ENCODE peak calls at places on chromosomes 2 and 18, in six cellular contexts. I is Peyer's patch; P is dorsolateral prefrontal cortex; F is psoas muscle; J is colonic mucosa; U is CD4-positive, alpha-beta T cell. Y is an unnamed sample.

GRCh38 chr2:207432471-207432870 is 97.3 kb upstream of the CREB1 start:
- DNase-seq in P (no peak), J (no peak), F (no peak), I (no peak), U (no peak), Y (no peak)

GRCh38 chr2:109410021-109410815 is 203.5 kb downstream of the SEPTIN10 start:
- DNase-seq in J (no peak), I (no peak), U (no peak), F (peak), P (no peak), Y (peak)

GRCh38 chr2:29459445-29460179 is 344.4 kb downstream of the CLIP4 start:
- DNase-seq in J (no peak), F (no peak), I (no peak), U (no peak), P (no peak), Y (no peak)

GRCh38 chr2:131426727-131427126 is 49.2 kb upstream of the TUBA3D start:
- DNase-seq in U (no peak), F (no peak), I (no peak), P (no peak), J (no peak), Y (no peak)

GRCh38 chr18:48324651-48325050 is 84.5 kb downstream of the ZBTB7C start:
- DNase-seq in U (no peak), J (no peak), P (no peak), F (no peak), I (no peak), Y (no peak)

GRCh38 chr18:76687271-76688006 is 134.9 kb upstream of the ZNF236 start:
- DNase-seq in J (no peak), P (no peak), I (no peak), U (no peak), F (no peak), Y (peak)

GRCh38 chr18:41009926-41010325 is 945.1 kb upstream of the PIK3C3 start:
- DNase-seq in U (no peak), J (no peak), F (no peak), P (no peak), I (no peak), Y (no peak)

GRCh38 chr2:109438773-109439191 is 175.0 kb downstream of the SEPTIN10 start:
- DNase-seq in U (no peak), P (peak), J (no peak), F (peak), I (no peak), Y (peak)

GRCh38 chr2:19021100-19021476 is 337.3 kb downstream of the OSR1 start:
- DNase-seq in F (no peak), J (no peak), P (no peak), I (no peak), U (no peak), Y (peak)

GRCh38 chr18:23619388-23619873 is 33.1 kb upstream of the NPC1 start:
- DNase-seq in P (peak), U (peak), I (no peak), J (no peak), F (peak), Y (peak)

GRCh38 chr2:3036432-3037125 is 341.0 kb downstream of the EIPR1 start:
- DNase-seq in F (no peak), U (no peak), I (no peak), P (no peak), J (no peak), Y (no peak)

GRCh38 chr2:112150447-112150846 is 12.3 kb downstream of the FBLN7 start:
- DNase-seq in U (no peak), I (peak), P (no peak), F (no peak), J (peak), Y (peak)

GRCh38 chr2:233922471-233922870 is 5.3 kb downstream of the TRPM8 start:
- DNase-seq in I (no peak), F (no peak), P (no peak), J (no peak), U (no peak), Y (no peak)

GRCh38 chr18:39318462-39318861 is 1752.9 kb upstream of the CELF4 start:
- DNase-seq in J (no peak), U (no peak), P (no peak), F (no peak), I (no peak), Y (no peak)

GRCh38 chr2:209380278-209380677 is 43.6 kb upstream of the MAP2 start:
- DNase-seq in F (no peak), P (no peak), U (no peak), J (no peak), I (no peak), Y (no peak)

GRCh38 chr2:38057651-38058410 is 18.1 kb downstream of the CYP1B1 start:
- DNase-seq in I (no peak), F (no peak), P (no peak), J (no peak), U (no peak), Y (peak)

GRCh38 chr2:31401580-31401979 is 13.0 kb downstream of the XDH start:
- DNase-seq in J (no peak), P (no peak), F (no peak), U (no peak), I (no peak), Y (peak)

GRCh38 chr2:241035818-241036396 is 37.5 kb downstream of the SNED1 start:
- DNase-seq in J (no peak), F (no peak), U (peak), P (peak), I (peak), Y (no peak)

GRCh38 chr2:72144412-72144745 is 3.3 kb downstream of the CYP26B1 start:
- DNase-seq in U (no peak), J (no peak), I (no peak), F (no peak), P (no peak), Y (no peak)

GRCh38 chr2:25043241-25043867 is 1.5 kb downstream of the EFR3B start:
- DNase-seq in P (peak), F (no peak), J (no peak), U (peak), I (no peak), Y (peak)

GRCh38 chr2:166106431-166107015 is 21.3 kb downstream of the SCN1A start:
- DNase-seq in U (no peak), P (no peak), I (no peak), F (peak), J (no peak), Y (peak)

GRCh38 chr2:11068856-11069526 is 86.3 kb upstream of the SLC66A3 start:
- DNase-seq in I (no peak), J (no peak), P (no peak), F (no peak), U (no peak), Y (no peak)

GRCh38 chr2:28148566-28148965 is 244.1 kb upstream of the FOSL2 start:
- DNase-seq in F (no peak), U (no peak), I (no peak), P (no peak), J (no peak), Y (no peak)

GRCh38 chr2:113138428-113139322 is 11.3 kb downstream of the IL1RN start:
- DNase-seq in U (no peak), F (no peak), P (no peak), J (peak), I (peak), Y (peak)

GRCh38 chr18:45976581-45977373 is 9.6 kb upstream of the EPG5 start:
- DNase-seq in J (no peak), I (no peak), F (no peak), U (no peak), P (no peak), Y (no peak)

GRCh38 chr2:7671312-7671711 is 754.1 kb downstream of the RNF144A start:
- DNase-seq in U (no peak), I (no peak), J (no peak), P (no peak), F (peak), Y (no peak)

GRCh38 chr18:47118986-47119385 is 31.3 kb downstream of the HDHD2 start:
- DNase-seq in I (no peak), F (no peak), P (no peak), J (no peak), U (no peak), Y (no peak)

GRCh38 chr2:111054791-111055627 is 65.7 kb upstream of the BCL2L11 start:
- DNase-seq in I (peak), P (no peak), U (no peak), J (no peak), F (no peak), Y (no peak)

GRCh38 chr2:10368491-10369231 is 66.0 kb downstream of the HPCAL1 start:
- DNase-seq in P (no peak), F (peak), U (no peak), J (peak), I (no peak), Y (peak)

GRCh38 chr18:1104265-1104792 is 199.7 kb downstream of the ADCYAP1 start:
- DNase-seq in U (no peak), F (no peak), P (no peak), J (no peak), I (no peak), Y (no peak)

GRCh38 chr2:126761981-126762878 is 106.3 kb downstream of the GYPC start:
- DNase-seq in U (peak), J (no peak), P (no peak), I (peak), F (no peak), Y (no peak)

GRCh38 chr2:127638361-127639110 is 7.4 kb upstream of the GPR17 start:
- DNase-seq in P (no peak), J (no peak), F (peak), U (no peak), I (no peak), Y (no peak)

GRCh38 chr2:160936407-160936806 is 223.8 kb upstream of the TANK start:
- DNase-seq in F (no peak), P (no peak), I (no peak), J (no peak), U (no peak), Y (peak)

GRCh38 chr18:11974741-11975325 is 6.5 kb upstream of the IMPA2 start:
- DNase-seq in I (no peak), U (no peak), P (no peak), J (no peak), F (no peak), Y (no peak)

GRCh38 chr18:11980148-11980554 is 1.2 kb upstream of the IMPA2 start:
- DNase-seq in F (no peak), J (no peak), P (no peak), I (no peak), U (no peak), Y (no peak)

GRCh38 chr18:11976463-11976862 is 4.8 kb upstream of the IMPA2 start:
- DNase-seq in P (no peak), U (no peak), F (no peak), I (no peak), J (no peak), Y (no peak)

GRCh38 chr18:11975721-11976120 is 5.6 kb upstream of the IMPA2 start:
- DNase-seq in J (no peak), P (no peak), I (no peak), U (no peak), F (no peak), Y (no peak)

DNA sequence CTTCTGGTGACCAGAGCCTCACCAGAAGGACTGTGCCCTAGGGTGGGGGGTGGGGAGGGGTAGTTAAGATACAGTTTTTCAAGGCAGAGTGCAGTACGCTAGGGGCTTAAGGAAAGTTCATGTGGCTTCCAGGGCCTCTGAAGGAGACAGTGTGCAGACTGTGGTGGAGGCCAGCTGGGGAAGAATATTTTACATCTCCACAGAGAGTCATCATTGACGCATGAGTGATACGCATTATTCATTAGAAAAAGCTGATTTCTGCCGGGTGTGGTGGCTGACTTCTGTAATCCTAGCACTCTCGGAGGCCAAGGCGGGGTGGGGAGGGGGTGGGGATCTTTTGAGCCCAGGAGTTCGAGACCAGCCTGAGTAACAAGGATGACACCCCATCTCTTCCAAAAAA is 4.4 kb upstream of the IMPA2 start:
- DNase-seq in U (no peak), F (no peak), P (no peak), J (no peak), I (no peak), Y (peak)
- H3K27ac ChIP-seq in U (no peak), F (no peak), P (no peak), J (no peak), I (peak), Y (peak)

DNA sequence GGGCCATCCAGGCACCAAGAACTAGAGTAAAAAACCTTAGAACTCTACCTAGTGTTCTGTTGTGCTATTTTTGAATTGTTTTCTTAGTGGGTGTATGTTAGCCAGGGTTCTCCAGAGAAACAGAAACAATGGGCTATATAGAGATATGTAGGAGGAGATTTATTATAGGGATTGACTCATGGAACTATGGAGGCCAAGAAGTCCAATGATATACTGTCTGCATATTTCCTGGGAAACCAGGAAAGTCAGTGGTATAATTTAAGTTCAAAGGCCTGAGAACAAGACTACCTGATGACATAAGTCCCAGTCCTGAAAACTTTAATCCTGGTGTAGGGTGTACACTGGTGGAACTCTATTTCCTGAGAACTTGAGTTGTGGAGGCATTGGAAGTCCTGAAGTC is 108.7 kb upstream of the ACVR1 start:
- DNase-seq in U (no peak), J (no peak), F (no peak), I (no peak), P (no peak), Y (no peak)
- H3K27ac ChIP-seq in U (no peak), J (no peak), F (no peak), I (no peak), P (no peak), Y (no peak)

DNA sequence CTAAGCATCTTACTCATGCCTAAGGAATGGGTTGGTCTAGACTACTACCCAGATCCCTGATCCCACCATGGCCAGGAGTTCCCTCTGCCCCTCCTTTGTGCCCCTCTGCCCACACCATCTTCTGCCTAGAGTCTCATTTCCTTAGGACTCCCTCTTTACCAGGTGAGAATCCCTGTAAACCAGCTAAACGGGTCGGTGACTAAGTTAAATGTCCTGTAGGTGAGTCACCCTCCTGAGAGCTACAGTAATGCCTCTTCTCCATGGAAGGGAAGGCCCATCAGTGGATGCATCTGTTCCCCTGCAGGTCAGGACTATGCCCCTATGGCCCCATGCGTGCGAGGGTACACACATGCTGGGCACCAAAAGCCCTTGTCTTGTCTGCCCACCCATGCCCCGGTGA is 25.4 kb downstream of the PTGR3 start:
- DNase-seq in J (no peak), U (no peak), F (no peak), P (no peak), I (peak), Y (no peak)
- H3K27ac ChIP-seq in J (no peak), U (no peak), F (no peak), P (no peak), I (no peak), Y (no peak)

DNA sequence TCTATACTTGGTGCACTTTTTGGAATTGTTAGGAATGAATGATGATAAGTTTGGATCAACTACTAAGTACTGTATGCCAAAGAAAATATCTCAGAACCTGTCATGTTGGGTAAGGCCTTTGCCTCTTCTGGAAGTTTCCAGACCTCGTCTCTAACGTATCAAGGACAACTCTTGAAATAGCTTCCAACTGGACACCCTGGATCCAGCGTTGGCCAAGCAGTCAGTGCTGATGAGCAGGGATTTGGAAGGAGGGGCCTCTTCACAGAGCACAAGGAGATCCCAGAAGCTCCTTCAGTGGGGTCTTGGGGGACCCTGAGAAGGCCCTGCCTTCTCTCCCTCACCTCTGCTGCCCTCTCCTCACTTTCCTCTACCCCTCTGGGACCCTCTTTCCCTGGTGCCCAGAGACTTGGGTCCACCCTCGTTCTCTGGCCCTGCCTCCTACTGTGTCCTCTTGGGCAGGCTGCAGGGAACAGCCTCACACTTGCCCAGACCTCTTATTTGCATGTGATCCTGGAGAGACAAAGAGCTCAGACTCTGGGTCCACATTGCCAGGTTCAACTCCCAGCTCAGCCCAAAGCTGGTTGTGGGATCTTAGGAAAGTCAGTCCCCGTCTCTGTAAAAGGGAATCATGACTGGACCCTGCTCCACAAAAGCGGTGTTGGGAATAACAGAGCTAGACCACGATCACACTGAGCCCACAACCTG is 145.8 kb downstream of the COL6A3 start:
- DNase-seq in I (no peak), F (no peak), P (no peak), J (no peak), U (no peak), Y (no peak)
- H3K27ac ChIP-seq in I (no peak), F (no peak), P (no peak), J (no peak), U (no peak), Y (no peak)

DNA sequence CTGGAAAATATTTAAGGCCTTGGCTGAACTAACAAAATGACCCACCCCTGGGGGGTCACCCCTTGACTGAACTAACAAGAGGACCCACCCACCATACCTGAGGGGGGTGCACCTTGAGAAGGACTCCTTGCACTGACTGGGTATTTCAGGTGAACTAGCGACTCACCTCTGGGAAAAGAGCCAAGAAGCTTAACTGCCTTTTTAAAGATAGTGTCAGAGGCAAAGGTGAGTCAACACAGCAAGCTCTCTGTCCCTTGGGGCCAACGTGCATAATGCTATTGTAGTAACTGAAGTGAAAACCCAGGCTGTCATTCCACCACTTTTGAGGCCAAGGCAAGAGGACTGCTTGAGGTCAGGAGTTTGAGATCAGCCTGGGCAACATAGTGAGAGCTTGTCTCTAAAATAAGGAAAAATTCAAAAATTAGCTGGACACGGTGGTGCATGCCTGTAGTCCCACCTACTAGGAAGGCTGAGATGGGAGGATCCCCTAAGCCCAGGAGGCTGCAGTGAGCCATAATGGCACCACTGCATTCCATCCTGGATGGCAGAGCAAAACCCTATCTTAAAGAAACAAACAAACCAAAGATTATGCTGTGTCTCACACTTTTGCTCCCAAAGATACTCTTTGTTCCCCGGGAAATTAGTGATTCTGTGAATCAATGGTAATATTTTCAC is 36.4 kb upstream of the ZCCHC2 start:
- DNase-seq in J (peak), U (no peak), I (peak), P (no peak), F (no peak), Y (no peak)
- H3K27ac ChIP-seq in J (no peak), U (no peak), I (peak), P (no peak), F (no peak), Y (no peak)

GRCh38 chr2:134433469-134433868 is 179.6 kb downstream of the MGAT5 start:
- DNase-seq in U (no peak), P (no peak), I (no peak), F (no peak), J (no peak), Y (no peak)
- H3K27ac ChIP-seq in U (no peak), P (no peak), I (no peak), F (no peak), J (no peak), Y (no peak)